ENCODE peak calls at places on chromosomes 1 and 21, in seven cellular contexts. E is foreskin fibroblast, D is NCI-H1694 treated with DMSO at 0.1 percent for 48 hours, P is body of pancreas, M is pons, U is hepatic stellate cell, H is tibial artery. F is an unnamed sample.

GRCh38 chr1:190717055-190717454 is 239.4 kb upstream of the BRINP3 start:
- DNase-seq in E (no peak), D (no peak), P (no peak), M (no peak), U (no peak), H (no peak), F (no peak)

GRCh38 chr1:204728456-204728855 is 42.9 kb upstream of the LRRN2 start:
- DNase-seq in E (no peak), D (no peak), P (no peak), M (no peak), U (no peak), H (no peak), F (no peak)

GRCh38 chr21:15669247-15669646 is 60.5 kb upstream of the USP25 start:
- DNase-seq in E (peak), D (no peak), P (no peak), M (no peak), U (no peak), H (no peak), F (peak)

GRCh38 chr1:3884966-3885365 is 15.1 kb downstream of the C1orf174 start:
- DNase-seq in E (no peak), D (no peak), P (no peak), M (no peak), U (no peak), H (no peak), F (no peak)

GRCh38 chr1:209527993-209528392 is 55.5 kb upstream of the CAMK1G start:
- DNase-seq in E (no peak), D (no peak), P (peak), M (no peak), U (no peak), H (no peak), F (no peak)

GRCh38 chr1:46807046-46807972 is 8.5 kb downstream of the CYP4B1 start:
- DNase-seq in E (no peak), D (no peak), P (no peak), M (no peak), U (no peak), H (no peak), F (no peak)

GRCh38 chr1:115949156-115949555 is 27.2 kb upstream of the SLC22A15 start:
- DNase-seq in E (peak), D (no peak), P (no peak), M (no peak), U (no peak), H (no peak), F (peak)

GRCh38 chr1:201419737-201420607 is 1.6 kb downstream of the TNNI1 start:
- DNase-seq in E (no peak), D (no peak), P (no peak), M (no peak), U (no peak), H (no peak), F (no peak)

GRCh38 chr1:76379506-76379905 is 305.0 kb downstream of the ST6GALNAC3 start:
- DNase-seq in E (no peak), D (no peak), P (no peak), M (no peak), U (no peak), H (no peak), F (no peak)

GRCh38 chr1:39204441-39205081 is at the start of gene MACF1:
- DNase-seq in E (peak), D (no peak), P (peak), M (peak), U (peak), H (peak), F (peak)

GRCh38 chr1:230972855-230973271 is 5.8 kb downstream of the TTC13 start:
- DNase-seq in E (no peak), D (no peak), P (no peak), M (peak), U (no peak), H (no peak), F (peak)

GRCh38 chr1:182978158-182978853 is 25.3 kb upstream of the SHCBP1L start:
- DNase-seq in E (no peak), D (no peak), P (no peak), M (no peak), U (no peak), H (no peak), F (no peak)

GRCh38 chr21:43921602-43921978 is 56.6 kb downstream of the AGPAT3 start:
- DNase-seq in E (no peak), D (no peak), P (no peak), M (no peak), U (no peak), H (no peak), F (no peak)

GRCh38 chr1:72623299-72623708 is 341.0 kb upstream of the NEGR1 start:
- DNase-seq in E (peak), D (peak), P (no peak), M (peak), U (peak), H (no peak), F (peak)

GRCh38 chr1:117967900-117968299 is 38.4 kb downstream of the WDR3 start:
- DNase-seq in E (peak), D (peak), P (no peak), M (no peak), U (no peak), H (no peak), F (no peak)

GRCh38 chr1:53754484-53755312 is 15.7 kb upstream of the GLIS1 start:
- DNase-seq in E (peak), D (peak), P (peak), M (peak), U (peak), H (peak), F (peak)

GRCh38 chr1:226404063-226404903 is 3.6 kb downstream of the PARP1 start:
- DNase-seq in E (peak), D (peak), P (no peak), M (no peak), U (peak), H (no peak), F (peak)

GRCh38 chr1:41448831-41449230 is 35.7 kb downstream of the EDN2 start:
- DNase-seq in E (no peak), D (no peak), P (no peak), M (no peak), U (no peak), H (no peak), F (no peak)

GRCh38 chr1:237863234-237863633 is 27.5 kb downstream of the ZP4 start:
- DNase-seq in E (no peak), D (no peak), P (no peak), M (no peak), U (no peak), H (no peak), F (no peak)

GRCh38 chr1:21100496-21100895 is 76.2 kb downstream of the EIF4G3 start:
- DNase-seq in E (peak), D (no peak), P (peak), M (no peak), U (no peak), H (peak), F (no peak)

GRCh38 chr1:168613038-168613451 is 36.6 kb downstream of the XCL1 start:
- DNase-seq in E (no peak), D (no peak), P (no peak), M (no peak), U (no peak), H (no peak), F (no peak)

GRCh38 chr21:34836103-34836932 is 167.5 kb downstream of the CLIC6 start:
- DNase-seq in E (peak), D (no peak), P (peak), M (peak), U (peak), H (peak), F (peak)

GRCh38 chr1:235763962-235764361 is 102.7 kb downstream of the LYST start:
- DNase-seq in E (no peak), D (no peak), P (no peak), M (no peak), U (no peak), H (no peak), F (no peak)

GRCh38 chr1:19949016-19949415 is 25.6 kb upstream of the PLA2G2E start:
- DNase-seq in E (peak), D (no peak), P (no peak), M (no peak), U (peak), H (no peak), F (peak)

GRCh38 chr1:58597076-58597475 is 20.0 kb upstream of the TACSTD2 start:
- DNase-seq in E (peak), D (no peak), P (no peak), M (no peak), U (no peak), H (no peak), F (no peak)

GRCh38 chr1:33120436-33121231 is 39.7 kb downstream of the AZIN2 start:
- DNase-seq in E (no peak), D (no peak), P (no peak), M (no peak), U (no peak), H (no peak), F (no peak)

GRCh38 chr1:46310321-46310720 is 6.8 kb downstream of the UQCRH start:
- DNase-seq in E (no peak), D (no peak), P (no peak), M (no peak), U (no peak), H (no peak), F (no peak)

GRCh38 chr1:214372092-214372491 is 91.1 kb downstream of the SMYD2 start:
- DNase-seq in E (no peak), D (no peak), P (no peak), M (no peak), U (no peak), H (no peak), F (no peak)

GRCh38 chr1:206039046-206039929 is 13.7 kb upstream of the RHEX start:
- DNase-seq in E (no peak), D (no peak), P (no peak), M (no peak), U (no peak), H (no peak), F (no peak)

GRCh38 chr1:66552829-66553228 is 18.9 kb downstream of the SGIP1 start:
- DNase-seq in E (no peak), D (no peak), P (no peak), M (no peak), U (no peak), H (no peak), F (no peak)

GRCh38 chr1:87834941-87835340 is 506.3 kb downstream of the LMO4 start:
- DNase-seq in E (no peak), D (no peak), P (no peak), M (no peak), U (no peak), H (no peak), F (no peak)

GRCh38 chr1:110114784-110115183 is 2.5 kb downstream of the UBL4B start:
- DNase-seq in E (no peak), D (no peak), P (no peak), M (peak), U (no peak), H (no peak), F (no peak)

GRCh38 chr1:116570358-116571214 is at the start of gene CD58:
- DNase-seq in E (peak), D (peak), P (peak), M (peak), U (peak), H (peak), F (peak)

GRCh38 chr1:154433161-154433681 is 28.1 kb downstream of the IL6R start:
- DNase-seq in E (no peak), D (no peak), P (no peak), M (no peak), U (no peak), H (peak), F (no peak)

GRCh38 chr21:24208562-24209260 is 1398.6 kb downstream of the MRPL39 start:
- DNase-seq in E (no peak), D (no peak), P (no peak), M (no peak), U (no peak), H (no peak), F (no peak)

GRCh38 chr1:201191723-201192477 is 1.3 kb downstream of the IGFN1 start:
- DNase-seq in E (peak), D (no peak), P (no peak), M (no peak), U (peak), H (no peak), F (peak)

F was measured in HFFc6.